ENCODE peak calls at places on chromosomes 5 and 9, in six cellular contexts. O, E, R, T, S and X are unnamed samples.

GRCh38 chr5:170540276-170540675 is 36.5 kb downstream of the KCNIP1 start:
- DNase-seq in O (no peak), E (no peak), R (no peak), T (no peak), S (no peak), X (no peak)

GRCh38 chr9:102842421-102842820 is 152.7 kb upstream of the CYLC2 start:
- DNase-seq in O (no peak), E (no peak), R (no peak), T (no peak), S (no peak), X (no peak)

GRCh38 chr5:53019320-53019719 is 30.2 kb downstream of the ITGA2 start:
- DNase-seq in O (no peak), E (peak; percentile 51), R (no peak), T (no peak), S (no peak), X (no peak)

GRCh38 chr5:17050236-17050635 is 114.1 kb upstream of the MYO10 start:
- DNase-seq in O (no peak), E (no peak), R (no peak), T (no peak), S (no peak), X (no peak)

GRCh38 chr5:156888520-156888919 is 38.4 kb downstream of the PPP1R2B start:
- DNase-seq in O (no peak), E (no peak), R (no peak), T (no peak), S (no peak), X (no peak)

GRCh38 chr5:7856855-7857254 is 5.9 kb upstream of the CFAP90 start:
- DNase-seq in O (peak; percentile 35), E (peak; percentile 24), R (no peak), T (no peak), S (no peak), X (peak; percentile 41)

GRCh38 chr5:38101897-38102296 is 156.5 kb upstream of the EGFLAM start:
- DNase-seq in O (no peak), E (no peak), R (no peak), T (no peak), S (no peak), X (no peak)

GRCh38 chr5:94025788-94026473 is 284.5 kb upstream of the POU5F2 start:
- DNase-seq in O (no peak), E (no peak), R (no peak), T (no peak), S (no peak), X (no peak)

GRCh38 chr9:16145196-16145950 is 592.5 kb downstream of the CCDC171 start:
- DNase-seq in O (peak; percentile 79), E (no peak), R (no peak), T (peak; percentile 58), S (no peak), X (no peak)

GRCh38 chr5:176559683-176560082 is 10.5 kb downstream of the CDHR2 start:
- DNase-seq in O (peak; percentile 27), E (no peak), R (no peak), T (no peak), S (no peak), X (no peak)

GRCh38 chr9:69919461-69920061 is 98.9 kb downstream of the CFAP95 start:
- DNase-seq in O (peak; percentile 55), E (no peak), R (no peak), T (no peak), S (no peak), X (no peak)

GRCh38 chr9:77521091-77521490 is 127.0 kb downstream of the GNA14 start:
- DNase-seq in O (no peak), E (no peak), R (no peak), T (peak; percentile 63), S (no peak), X (no peak)

GRCh38 chr9:111442360-111443027 is 41.7 kb downstream of the ECPAS start:
- DNase-seq in O (no peak), E (no peak), R (no peak), T (no peak), S (no peak), X (no peak)
- TF ChIP-seq CTCF in O (no peak), E (no peak), R (no peak), T (no peak), S (no peak), X (no peak)

GRCh38 chr9:84929068-84929467 is 259.5 kb downstream of the NTRK2 start:
- DNase-seq in O (no peak), E (no peak), R (no peak), T (no peak), S (no peak), X (no peak)

GRCh38 chr9:84935528-84936117 is 266.1 kb downstream of the NTRK2 start:
- DNase-seq in O (no peak), E (no peak), R (no peak), T (no peak), S (no peak), X (no peak)

GRCh38 chr9:84937086-84937670 is 267.6 kb downstream of the NTRK2 start:
- DNase-seq in O (no peak), E (no peak), R (no peak), T (no peak), S (no peak), X (no peak)

GRCh38 chr9:84928419-84928818 is 258.9 kb downstream of the NTRK2 start:
- DNase-seq in O (no peak), E (no peak), R (no peak), T (no peak), S (no peak), X (no peak)

GRCh38 chr9:84932915-84933527 is 263.5 kb downstream of the NTRK2 start:
- DNase-seq in O (no peak), E (no peak), R (no peak), T (no peak), S (no peak), X (no peak)
- TF ChIP-seq CTCF in O (no peak), E (no peak), R (no peak), T (no peak), S (no peak), X (peak; percentile 28)

GRCh38 chr9:214488-215448 is at the start of gene DOCK8:
- DNase-seq in O (peak; percentile 91), E (peak; percentile 64), R (no peak), T (no peak), S (peak; percentile 83), X (peak; percentile 78)
- TF ChIP-seq CTCF in O (peak; percentile 66), E (no peak), R (peak; percentile 7), T (peak; percentile 28), S (no peak), X (peak; percentile 35)

DNA sequence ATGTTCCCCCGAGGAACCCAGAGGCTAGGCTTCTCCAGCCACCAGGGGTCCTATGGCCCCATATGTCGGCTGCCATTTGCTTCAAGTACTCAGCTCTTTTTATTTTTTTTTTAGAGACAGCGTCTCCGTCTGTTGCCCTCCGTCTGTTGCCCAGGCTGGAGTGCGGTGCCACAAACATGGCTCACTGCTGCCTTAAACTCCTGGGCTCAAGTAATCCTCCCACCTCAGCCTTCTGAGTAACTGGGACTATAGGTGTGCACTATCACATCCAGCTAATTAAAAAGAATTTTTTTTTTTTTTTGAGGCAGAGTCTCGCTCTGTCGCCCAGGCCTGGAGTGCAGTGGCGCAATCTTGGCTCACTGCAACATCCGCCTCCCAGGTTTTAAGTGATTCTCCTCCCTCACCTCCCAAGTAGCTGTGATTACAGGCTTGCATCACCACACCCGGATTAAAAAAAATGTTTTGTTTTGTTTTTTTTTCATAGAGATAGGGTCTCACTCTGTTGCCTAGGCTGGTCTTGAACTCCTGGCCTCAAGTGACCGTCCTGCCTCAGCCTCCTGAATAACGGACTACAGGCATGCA is 8.9 kb downstream of the CERCAM start:
- DNase-seq in O (no peak), E (no peak), R (no peak), T (no peak), S (no peak), X (no peak)
- TF ChIP-seq CTCF in O (no peak), E (no peak), R (no peak), T (no peak), S (no peak), X (no peak)

GRCh38 chr5:98454904-98455303 is 318.6 kb upstream of the RGMB start:
- DNase-seq in O (no peak), E (no peak), R (peak; percentile 87), T (no peak), S (no peak), X (no peak)
- TF ChIP-seq CTCF in O (no peak), E (no peak), R (peak; percentile 53), T (no peak), S (no peak), X (no peak)